ENCODE peak calls at places on chromosomes 16 and 17, in eight cellular contexts. Q is cardiac fibroblast, V is Calu3, J is HepG2, A is H9, M is fibroblast of lung, N is neural crest cell, X is AG09319. T is an unnamed sample.

GRCh38 chr17:29620271-29620670 is 2.4 kb downstream of the CORO6 start:
- DNase-seq in Q (peak; percentile 51), V (no peak), J (no peak), A (peak; percentile 72), M (peak; percentile 25), N (no peak), X (no peak), T (no peak)

GRCh38 chr16:53091508-53092211 is 36.9 kb downstream of the CHD9 start:
- DNase-seq in Q (peak; percentile 90), V (no peak), J (no peak), A (peak; percentile 81), M (peak; percentile 95), N (peak; percentile 28), X (peak; percentile 77), T (peak; percentile 53)

GRCh38 chr16:7405166-7405565 is 72.5 kb downstream of the RBFOX1 start:
- DNase-seq in Q (no peak), V (no peak), J (peak; percentile 46), A (peak; percentile 71), M (no peak), N (no peak), X (no peak), T (no peak)

GRCh38 chr17:75152971-75153853 is 1.1 kb downstream of the JPT1 start:
- DNase-seq in Q (peak; percentile 39), V (peak; percentile 58), J (peak; percentile 34), A (peak; percentile 64), M (peak; percentile 26), N (peak; percentile 22), X (no peak), T (no peak)

GRCh38 chr17:78486228-78486802 is 90.9 kb downstream of the DNAH17 start:
- DNase-seq in Q (no peak), V (no peak), J (no peak), A (no peak), M (no peak), N (no peak), X (no peak), T (no peak)

GRCh38 chr17:66677201-66677981 is 157.5 kb upstream of the CACNG5 start:
- DNase-seq in Q (peak; percentile 95), V (no peak), J (no peak), A (peak; percentile 22), M (peak; percentile 78), N (no peak), X (no peak), T (no peak)

GRCh38 chr17:80146121-80147034 is 550 bp downstream of the EIF4A3 start:
- DNase-seq in Q (peak; percentile 24), V (no peak), J (no peak), A (no peak), M (no peak), N (no peak), X (no peak), T (no peak)

GRCh38 chr16:24834459-24835335 is 11.1 kb upstream of the SLC5A11 start:
- DNase-seq in Q (peak; percentile 58), V (peak; percentile 67), J (peak; percentile 62), A (peak; percentile 62), M (peak; percentile 64), N (no peak), X (no peak), T (no peak)

GRCh38 chr17:42072323-42073187 is 22.2 kb upstream of the C17orf113 start:
- DNase-seq in Q (no peak), V (peak; percentile 72), J (no peak), A (no peak), M (no peak), N (peak; percentile 24), X (no peak), T (no peak)

GRCh38 chr17:75842411-75842810 is 1.8 kb downstream of the UNC13D start:
- DNase-seq in Q (no peak), V (no peak), J (no peak), A (no peak), M (no peak), N (no peak), X (no peak), T (no peak)

GRCh38 chr17:79976451-79976850 is 59.2 kb downstream of the TBC1D16 start:
- DNase-seq in Q (no peak), V (no peak), J (no peak), A (peak; percentile 25), M (no peak), N (no peak), X (no peak), T (no peak)

GRCh38 chr17:3865166-3865565 is 19.1 kb upstream of the NCBP3 start:
- DNase-seq in Q (peak; percentile 64), V (no peak), J (no peak), A (peak; percentile 26), M (no peak), N (no peak), X (peak; percentile 22), T (no peak)

GRCh38 chr16:88977845-88978607 is 1.0 kb upstream of the CBFA2T3 start:
- DNase-seq in Q (no peak), V (no peak), J (no peak), A (no peak), M (no peak), N (no peak), X (no peak), T (no peak)

GRCh38 chr17:82126479-82127314 is 28.7 kb upstream of the FASN start:
- DNase-seq in Q (no peak), V (no peak), J (no peak), A (no peak), M (no peak), N (no peak), X (no peak), T (no peak)

GRCh38 chr16:30077656-30078055 is 1.9 kb downstream of the PPP4C start:
- DNase-seq in Q (no peak), V (no peak), J (no peak), A (no peak), M (no peak), N (no peak), X (no peak), T (no peak)

DNA sequence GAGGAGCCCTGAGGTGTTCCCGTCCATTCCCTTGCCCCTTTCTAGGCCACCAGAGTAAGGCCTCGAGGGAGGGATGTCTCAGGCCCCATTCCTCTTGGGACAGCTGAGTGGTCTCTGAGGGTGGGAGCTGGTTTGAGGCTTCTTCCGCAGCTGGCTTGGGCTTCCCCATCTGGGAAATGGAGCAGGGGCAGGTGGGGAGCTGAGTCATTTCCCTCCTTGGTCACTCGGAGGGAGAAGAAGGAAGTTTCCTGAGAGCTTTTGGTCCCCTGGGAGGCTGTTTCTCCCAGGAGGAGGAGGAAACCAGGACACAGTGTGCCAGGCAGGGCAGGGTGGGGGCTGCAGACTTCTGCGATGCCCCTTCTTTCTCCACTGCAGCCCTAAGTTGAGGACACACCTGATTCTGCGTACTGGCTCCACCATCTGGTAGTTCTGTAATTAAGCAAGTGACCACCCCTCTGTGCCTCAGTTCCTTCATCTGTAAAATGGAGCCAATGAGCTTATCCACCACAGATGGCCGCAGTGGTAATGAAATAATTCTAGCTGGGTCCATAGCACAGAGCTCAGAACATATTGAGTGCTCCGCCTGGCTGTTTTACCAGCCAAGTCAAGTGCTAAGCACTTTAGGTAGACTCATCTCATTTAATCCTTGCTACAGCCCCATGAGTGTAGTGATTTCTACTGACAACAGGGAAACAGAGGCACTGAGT is 1.5 kb upstream of the KCNJ12 start:
- DNase-seq in Q (peak; percentile 54), V (no peak), J (no peak), A (no peak), M (no peak), N (no peak), X (no peak), T (no peak)
- TF ChIP-seq CTCF in Q (no peak), V (no peak), J (peak; percentile 11), A (peak; percentile 35), M (no peak), N (no peak), X (no peak), T (peak; percentile 7)

DNA sequence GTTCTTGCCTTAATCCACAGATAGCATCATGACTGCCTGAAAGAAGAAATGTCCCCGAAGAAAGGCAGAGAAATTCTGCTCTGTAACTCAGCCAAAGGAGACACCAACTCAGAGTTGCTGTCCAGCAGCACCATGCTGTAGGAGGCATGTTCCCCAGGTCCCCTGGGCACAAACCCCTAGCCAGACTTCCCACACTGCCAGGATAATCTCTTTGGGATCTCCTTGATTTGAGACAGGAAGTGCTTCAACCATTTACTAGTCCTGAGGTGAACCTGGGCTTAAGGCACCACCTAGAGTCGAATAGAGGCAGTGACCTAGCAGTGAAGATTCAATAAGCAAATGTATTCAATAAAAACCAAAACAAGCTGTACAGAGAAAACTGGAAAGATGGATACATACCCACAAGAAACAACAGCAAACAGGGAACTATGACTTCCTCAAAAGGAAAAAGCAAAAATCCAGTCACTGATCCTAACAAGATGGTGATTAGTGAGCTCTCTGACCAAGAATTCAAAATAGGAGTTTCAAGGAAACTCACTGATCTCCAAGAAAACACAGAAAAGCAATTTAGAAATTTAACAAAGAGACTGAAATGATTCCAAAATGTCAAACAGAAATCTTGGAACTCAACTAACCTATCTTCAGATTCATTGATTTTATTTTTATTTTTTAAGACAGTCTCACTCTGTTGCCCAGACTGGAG is 5.7 kb downstream of the OR4D2 start:
- DNase-seq in Q (peak; percentile 42), V (peak; percentile 15), J (peak; percentile 62), A (peak; percentile 85), M (peak; percentile 19), N (no peak), X (no peak), T (peak; percentile 10)
- TF ChIP-seq CTCF in Q (peak; percentile 43), V (peak; percentile 38), J (peak; percentile 66), A (peak; percentile 78), M (peak; percentile 8), N (peak; percentile 57), X (no peak), T (peak; percentile 64)

DNA sequence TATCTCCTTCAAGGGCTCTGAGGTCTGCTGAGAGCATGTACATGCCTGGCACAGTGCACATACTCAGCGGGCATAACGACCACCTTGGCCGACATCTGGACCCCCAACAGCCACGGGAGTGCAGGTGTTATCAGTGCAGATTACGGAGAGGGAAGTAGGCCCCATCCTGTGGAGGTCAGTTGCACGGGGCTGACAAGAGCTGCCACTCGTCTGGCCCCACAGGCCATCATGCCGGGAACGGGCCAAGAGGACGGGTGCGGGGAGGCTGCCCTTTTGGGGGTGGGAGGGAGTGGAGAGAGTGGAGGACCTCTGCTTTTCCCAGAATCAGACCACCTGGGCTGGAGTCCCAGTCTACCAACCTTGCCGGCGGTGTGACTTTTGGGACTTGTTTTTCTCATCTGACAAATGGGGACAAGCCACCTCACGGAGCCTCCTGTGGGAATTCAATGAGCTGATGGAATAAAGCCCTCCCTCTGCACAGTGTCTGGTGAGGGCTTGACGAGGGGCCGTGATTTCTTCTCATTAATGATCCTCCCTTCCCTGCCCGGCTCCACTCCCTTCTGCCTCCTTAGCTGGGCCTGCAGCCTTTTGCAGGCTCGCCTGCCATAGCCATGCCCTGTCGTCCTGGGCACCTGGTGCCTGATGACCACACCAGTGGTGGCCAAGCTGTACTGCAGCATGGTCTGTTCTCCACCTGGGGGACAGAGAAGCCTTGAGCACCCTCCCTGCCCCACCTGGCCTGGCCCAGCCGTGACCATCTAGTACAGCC is 4.6 kb downstream of the PRSS33 start:
- DNase-seq in Q (no peak), V (peak; percentile 43), J (no peak), A (peak; percentile 41), M (no peak), N (no peak), X (no peak), T (no peak)
- TF ChIP-seq CTCF in Q (no peak), V (no peak), J (no peak), A (no peak), M (no peak), N (no peak), X (no peak), T (no peak)

DNA sequence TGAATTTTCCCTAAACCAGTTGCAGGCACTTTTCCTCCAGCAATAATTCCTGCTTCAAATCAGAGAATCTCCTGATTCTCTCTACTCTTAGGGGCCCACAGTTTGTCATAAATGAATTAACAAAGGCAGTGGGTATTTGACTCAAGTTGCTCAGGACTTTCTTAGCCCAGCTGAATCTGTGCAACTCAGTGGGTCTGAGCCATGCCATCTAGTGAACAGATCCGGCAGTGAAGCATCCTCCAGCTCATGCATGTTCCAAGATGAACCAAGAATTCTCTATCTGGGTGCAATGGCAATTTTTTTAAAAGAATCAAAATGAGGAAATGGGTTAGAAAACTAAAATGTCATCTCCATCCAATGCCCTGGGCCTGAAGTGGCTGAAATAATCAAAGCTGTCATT is 575.2 kb upstream of the CDH11 start:
- DNase-seq in Q (no peak), V (no peak), J (no peak), A (no peak), M (no peak), N (no peak), X (no peak), T (no peak)
- TF ChIP-seq CTCF in Q (no peak), V (no peak), J (no peak), A (no peak), M (peak; percentile 12), N (no peak), X (peak; percentile 25), T (no peak)